ENCODE peak calls at places on chromosomes 1 and 21, in ten cellular contexts. V is CD8-positive, alpha-beta memory T cell; Q is fibroblast of lung; N is adrenal gland; P is CD8-positive, alpha-beta T cell; L is Karpas-422; O is breast epithelium; M is prostate gland; S is tibial artery; G is body of pancreas. C is an unnamed sample.
A peak's percentile ranks its signal among the peaks of the same experiment; 100 is the strongest.

GRCh38 chr1:206041640-206042039 is 11.3 kb upstream of the RHEX start:
- DNase-seq in L (no peak), V (no peak), N (no peak), M (peak; percentile 38), O (no peak), S (no peak), P (no peak), Q (no peak), G (peak; percentile 15), C (peak; percentile 86)

GRCh38 chr1:205285391-205286101 is 36.0 kb downstream of the NUAK2 start:
- DNase-seq in P (peak; percentile 47), O (peak; percentile 49), Q (peak; percentile 62), M (no peak), L (peak; percentile 60), S (no peak), N (no peak), V (peak; percentile 40), G (no peak), C (no peak)

GRCh38 chr21:35491920-35492678 is 443.0 kb upstream of the RUNX1 start:
- DNase-seq in N (no peak), V (no peak), S (no peak), Q (no peak), O (no peak), G (no peak), M (no peak), P (no peak), L (no peak), C (peak; percentile 49)

GRCh38 chr1:243343970-243344749 is 88.3 kb downstream of the SDCCAG8 start:
- DNase-seq in O (no peak), L (peak; percentile 83), P (no peak), G (no peak), M (no peak), N (no peak), V (no peak), S (no peak), Q (peak; percentile 32), C (no peak)

GRCh38 chr1:224203243-224204016 is 20.4 kb downstream of the DEGS1 start:
- DNase-seq in S (peak; percentile 61), V (no peak), L (peak; percentile 60), G (peak; percentile 58), O (peak; percentile 69), M (no peak), P (no peak), N (peak; percentile 67), Q (peak; percentile 88), C (peak; percentile 90)

GRCh38 chr1:205870236-205870635 is 20.3 kb upstream of the PM20D1 start:
- DNase-seq in N (no peak), G (no peak), L (no peak), V (no peak), M (no peak), O (no peak), Q (no peak), S (no peak), P (no peak), C (no peak)

GRCh38 chr1:3453891-3454810 is at the start of gene ARHGEF16:
- DNase-seq in G (peak; percentile 94), P (peak; percentile 14), O (peak; percentile 71), M (peak; percentile 85), N (peak; percentile 58), S (no peak), Q (peak; percentile 12), V (peak; percentile 31), L (no peak), C (peak; percentile 94)

GRCh38 chr1:6638226-6638625 is 13.6 kb downstream of the THAP3 start:
- DNase-seq in G (peak; percentile 85), S (peak; percentile 95), N (peak; percentile 92), Q (peak; percentile 82), O (no peak), V (no peak), L (no peak), P (no peak), M (peak; percentile 70), C (peak; percentile 87)

GRCh38 chr1:244341455-244342450 is 110.0 kb downstream of the ADSS2 start:
- DNase-seq in Q (peak; percentile 58), V (no peak), N (no peak), L (peak; percentile 29), M (peak; percentile 62), P (no peak), O (peak; percentile 43), S (no peak), G (peak; percentile 11), C (no peak)

GRCh38 chr1:248611883-248612282 is 14.4 kb upstream of the OR2T10 start:
- DNase-seq in G (no peak), P (no peak), Q (no peak), M (no peak), V (no peak), L (no peak), N (no peak), O (no peak), S (no peak), C (no peak)
- H3K9me3 ChIP-seq in G (no peaks in the 10 kb centered on the region), P (no peaks in the 10 kb centered on the region), Q (no peaks in the 10 kb centered on the region), M (no peaks in the 10 kb centered on the region), V (no peaks in the 10 kb centered on the region), L (no peaks in the 10 kb centered on the region), N (no peaks in the 10 kb centered on the region), O (no peaks in the 10 kb centered on the region), S (no peaks in the 10 kb centered on the region), C (no peaks in the 10 kb centered on the region)

DNA sequence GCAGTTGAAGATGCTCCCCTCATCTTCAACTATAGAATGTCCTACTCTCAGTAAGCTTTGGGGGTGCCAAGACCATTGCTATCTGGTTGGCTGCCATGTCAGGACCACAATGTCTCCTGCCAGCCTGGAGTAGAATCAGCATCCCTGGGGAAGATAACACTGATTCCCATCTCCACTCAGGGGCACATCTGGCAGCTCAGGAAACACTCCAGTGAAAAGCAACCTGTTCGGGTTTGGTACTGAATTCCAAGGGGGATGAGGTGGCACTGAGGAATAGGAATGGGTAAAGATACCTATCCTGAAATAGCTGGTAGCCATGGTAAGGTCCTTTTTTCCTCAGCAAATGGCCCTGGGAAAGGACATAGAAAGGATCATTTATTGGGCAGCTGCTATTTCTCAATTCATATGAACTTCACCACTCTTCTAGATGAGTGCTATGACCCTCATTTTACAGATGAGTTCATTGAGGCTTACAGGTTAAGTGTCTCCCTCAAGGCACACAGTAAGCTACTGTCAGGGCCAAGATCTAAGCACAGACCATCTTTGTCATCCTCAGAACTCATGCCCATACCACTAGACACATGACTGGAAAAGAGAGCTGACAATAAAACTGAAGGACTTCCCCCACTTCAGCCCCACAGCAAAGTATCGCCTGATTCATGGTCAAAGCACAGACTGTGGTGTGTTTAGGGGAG is 31.4 kb downstream of the AK2 start:
- DNase-seq in V (no peak), M (no peak), L (no peak), S (no peak), O (no peak), N (no peak), P (no peak), G (no peak), Q (no peak), C (no peak)
- H3K4me1 ChIP-seq in V (no peaks in the 10 kb centered on the region), M (peaks cover 3% of the 10 kb centered on the region), L (no peaks in the 10 kb centered on the region), S (no peaks in the 10 kb centered on the region), O (peaks cover 21% of the 10 kb centered on the region), N (peaks cover 23% of the 10 kb centered on the region), P (no peaks in the 10 kb centered on the region), G (peaks cover 52% of the 10 kb centered on the region), Q (peaks cover 3% of the 10 kb centered on the region), C (peaks cover 46% of the 10 kb centered on the region)

GRCh38 chr1:81144240-81144639 is 656.5 kb upstream of the ADGRL2 start:
- DNase-seq in M (no peak), V (no peak), L (no peak), N (no peak), O (no peak), S (no peak), Q (no peak), P (no peak), G (no peak), C (no peak)
- H3K9me3 ChIP-seq in M (no peaks in the 10 kb centered on the region), V (no peaks in the 10 kb centered on the region), L (peaks cover 28% of the 10 kb centered on the region), N (no peaks in the 10 kb centered on the region), O (no peaks in the 10 kb centered on the region), S (no peaks in the 10 kb centered on the region), Q (no peaks in the 10 kb centered on the region), P (no peaks in the 10 kb centered on the region), G (no peaks in the 10 kb centered on the region), C (no peaks in the 10 kb centered on the region)

GRCh38 chr1:12150456-12151200 is 16.2 kb upstream of the TNFRSF1B start:
- DNase-seq in O (no peak), N (no peak), P (no peak), L (no peak), Q (no peak), S (no peak), V (no peak), M (no peak), G (no peak), C (no peak)

GRCh38 chr1:12148958-12149790 is 17.6 kb upstream of the TNFRSF1B start:
- DNase-seq in N (no peak), Q (no peak), G (no peak), O (no peak), S (no peak), P (no peak), L (no peak), M (no peak), V (no peak), C (no peak)

GRCh38 chr1:12151465-12151864 is 15.3 kb upstream of the TNFRSF1B start:
- DNase-seq in L (no peak), N (no peak), P (no peak), G (no peak), M (no peak), O (no peak), Q (no peak), S (no peak), V (no peak), C (no peak)

GRCh38 chr1:12148160-12148957 is 18.4 kb upstream of the TNFRSF1B start:
- DNase-seq in S (no peak), M (no peak), Q (peak; percentile 44), P (no peak), N (no peak), L (no peak), V (no peak), G (no peak), O (no peak), C (no peak)

DNA sequence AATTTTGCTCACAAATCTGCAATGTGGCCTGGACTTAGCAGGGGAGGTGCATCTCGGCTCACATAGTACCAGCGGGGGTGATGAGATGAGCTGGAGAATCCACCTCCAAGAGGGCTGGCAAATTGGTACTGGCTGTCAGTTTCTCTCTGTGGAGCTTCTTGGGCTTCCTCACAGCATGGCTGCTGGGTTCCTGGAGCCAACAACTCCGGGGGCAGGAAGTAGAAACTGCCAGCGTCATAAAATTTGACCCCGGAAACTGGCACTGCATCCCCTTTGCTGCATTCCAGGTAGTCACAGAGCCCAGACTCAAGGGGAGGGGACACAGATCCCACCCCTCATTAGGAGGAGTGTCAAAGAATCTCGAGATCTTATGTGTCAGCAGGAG is 17.0 kb upstream of the TNFRSF1B start:
- DNase-seq in L (no peak), Q (no peak), M (no peak), P (no peak), O (no peak), V (no peak), N (no peak), G (no peak), S (no peak), C (no peak)
- H3K4me1 ChIP-seq in L (no peaks in the 10 kb centered on the region), Q (peaks cover 21% of the 10 kb centered on the region), M (no peaks in the 10 kb centered on the region), P (peaks cover 69% of the 10 kb centered on the region), O (no peaks in the 10 kb centered on the region), V (peaks cover 81% of the 10 kb centered on the region), N (peaks cover 3% of the 10 kb centered on the region), G (peaks cover 5% of the 10 kb centered on the region), S (peaks cover 6% of the 10 kb centered on the region), C (peaks cover 10% of the 10 kb centered on the region)

DNA sequence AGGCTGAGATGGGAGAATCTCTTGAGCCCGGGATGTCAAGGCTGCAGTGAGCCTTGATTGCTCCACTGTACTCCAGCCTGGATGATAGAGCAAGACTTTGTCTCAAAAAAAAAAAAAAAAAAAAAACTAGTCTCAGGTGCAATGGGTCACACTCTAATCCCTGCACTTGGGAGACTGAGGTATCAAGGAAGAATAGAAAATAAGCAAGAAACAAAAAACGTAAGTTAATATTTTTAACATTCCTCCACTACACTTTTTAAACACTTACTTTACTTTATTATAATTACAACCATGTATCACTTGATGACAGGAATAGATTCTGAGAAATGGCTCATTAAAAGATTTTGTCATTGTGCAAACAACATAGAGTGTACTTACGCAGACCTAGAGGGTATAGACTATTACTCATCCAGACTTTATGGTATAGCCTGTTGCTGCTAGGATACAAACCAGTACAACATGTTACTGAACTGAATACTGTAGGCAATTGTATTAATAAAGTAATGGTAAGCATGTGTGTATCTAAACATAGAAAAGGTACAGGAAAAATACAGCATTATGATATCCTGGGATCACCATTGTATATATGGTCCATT is 1244.1 kb upstream of the ADGRL4 start:
- DNase-seq in O (no peak), L (no peak), V (no peak), M (no peak), G (no peak), N (no peak), S (no peak), Q (no peak), P (no peak), C (no peak)
- H3K9me3 ChIP-seq in O (no peaks in the 10 kb centered on the region), L (peaks cover 41% of the 10 kb centered on the region), V (peaks cover 7% of the 10 kb centered on the region), M (no peaks in the 10 kb centered on the region), G (peaks cover 5% of the 10 kb centered on the region), N (no peaks in the 10 kb centered on the region), S (no peaks in the 10 kb centered on the region), Q (no peaks in the 10 kb centered on the region), P (no peaks in the 10 kb centered on the region), C (peaks cover 4% of the 10 kb centered on the region)

C was measured in kidney.